ENCODE peak calls at places on chromosomes 16 and 17, in six cellular contexts. A, R, M, B, K and P are unnamed samples.

GRCh38 chr16:68287276-68288251 is 23.2 kb downstream of the SLC7A6OS start:
- DNase-seq in A (peak), M (no peak), B (peak), K (no peak), R (no peak), P (no peak)

GRCh38 chr16:82133798-82134197 is 36.2 kb downstream of the MPHOSPH6 start:
- DNase-seq in A (no peak), K (no peak), M (no peak), R (no peak), B (no peak), P (no peak)

GRCh38 chr17:5468075-5468473 is 708 bp downstream of the DHX33 start:
- DNase-seq in M (no peak), B (no peak), K (no peak), A (no peak), R (no peak), P (no peak)

GRCh38 chr17:76071497-76072148 is 694 bp downstream of the SRP68 start:
- DNase-seq in M (no peak), A (no peak), R (no peak), K (no peak), B (no peak), P (no peak)

GRCh38 chr17:65627892-65628622 is 66.6 kb upstream of the AXIN2 start:
- DNase-seq in R (no peak), B (peak), M (no peak), A (no peak), K (peak), P (no peak)

GRCh38 chr16:15970202-15970601 is 20.8 kb downstream of the ABCC1 start:
- DNase-seq in B (peak), R (no peak), A (no peak), K (no peak), M (no peak), P (no peak)

GRCh38 chr17:3660311-3660891 is 8.0 kb downstream of the TAX1BP3 start:
- DNase-seq in M (no peak), K (no peak), B (no peak), R (no peak), A (no peak), P (no peak)

GRCh38 chr16:1807626-1808025 is 14.1 kb upstream of the IGFALS start:
- DNase-seq in M (no peak), K (no peak), A (no peak), B (no peak), R (no peak), P (no peak)

GRCh38 chr17:44912763-44913544 is 2.3 kb downstream of the GFAP start:
- DNase-seq in B (no peak), M (no peak), K (no peak), A (no peak), R (no peak), P (no peak)

GRCh38 chr16:61792194-61792904 is 243.9 kb downstream of the CDH8 start:
- DNase-seq in A (no peak), M (no peak), B (peak), K (no peak), R (no peak), P (no peak)

GRCh38 chr17:49571764-49572163 is 3.9 kb upstream of the NXPH3 start:
- DNase-seq in M (no peak), A (no peak), R (no peak), B (no peak), K (peak), P (no peak)

GRCh38 chr17:55089955-55090573 is 121.5 kb downstream of the STXBP4 start:
- DNase-seq in R (no peak), B (peak), A (no peak), M (no peak), K (no peak), P (no peak)

GRCh38 chr17:77495575-77495974 is 354.8 kb downstream of the SEC14L1 start:
- DNase-seq in M (no peak), R (no peak), K (no peak), A (peak), B (no peak), P (no peak)